ENCODE peak calls at places on chromosomes 2 and 18, in nine cellular contexts. X, J, N, Z, E, U, G, V and M are unnamed samples.
A peak's percentile ranks its signal among the peaks of the same experiment; 100 is the strongest.

GRCh38 chr18:23776306-23776705 is 87.1 kb downstream of the LAMA3 start:
- DNase-seq in U (no peak), E (no peak), G (no peak), Z (no peak), N (no peak), V (no peak), J (no peak), X (no peak), M (no peak)

GRCh38 chr18:13381907-13382682 is 163.5 kb downstream of the LDLRAD4 start:
- DNase-seq in J (peak; percentile 74), Z (no peak), X (no peak), U (peak; percentile 70), V (peak; percentile 41), N (no peak), G (peak; percentile 68), E (peak; percentile 40), M (no peak)

GRCh38 chr2:42810971-42811865 is 18.8 kb upstream of the HAAO start:
- DNase-seq in Z (peak; percentile 52), E (peak; percentile 70), V (peak; percentile 39), U (peak; percentile 68), G (no peak), N (peak; percentile 13), J (peak; percentile 69), X (peak; percentile 89), M (peak; percentile 41)

GRCh38 chr2:98793275-98793674 is 62.3 kb upstream of the MGAT4A start:
- DNase-seq in E (no peak), U (no peak), Z (no peak), X (no peak), V (no peak), J (peak; percentile 29), G (no peak), N (no peak), M (no peak)

GRCh38 chr2:113996826-113997599 is 107.1 kb downstream of the ACTR3 start:
- DNase-seq in V (no peak), E (no peak), N (no peak), U (no peak), Z (no peak), G (no peak), X (no peak), J (no peak), M (no peak)

GRCh38 chr2:27965841-27966240 is 75.3 kb downstream of the BABAM2 start:
- DNase-seq in X (no peak), J (no peak), G (no peak), Z (no peak), V (no peak), U (no peak), N (no peak), E (no peak), M (no peak)

GRCh38 chr2:104872866-104873688 is 19.2 kb downstream of the POU3F3 start:
- DNase-seq in N (no peak), J (peak; percentile 67), E (peak; percentile 58), Z (peak; percentile 30), G (peak; percentile 59), U (peak; percentile 78), X (peak; percentile 84), V (peak; percentile 65), M (peak; percentile 91)

GRCh38 chr2:28342081-28342967 is 50.3 kb upstream of the FOSL2 start:
- DNase-seq in G (peak; percentile 72), E (peak; percentile 93), U (peak; percentile 54), Z (no peak), N (no peak), V (no peak), J (peak; percentile 79), X (no peak), M (no peak)

GRCh38 chr2:239223330-239224248 is 177.2 kb downstream of the HDAC4 start:
- DNase-seq in V (no peak), U (no peak), N (no peak), J (no peak), E (peak; percentile 56), Z (no peak), G (peak; percentile 46), X (no peak), M (no peak)

GRCh38 chr2:40213071-40213470 is 238.8 kb downstream of the SLC8A1 start:
- DNase-seq in V (no peak), X (peak; percentile 28), N (no peak), U (no peak), J (no peak), G (no peak), Z (no peak), E (peak; percentile 46), M (no peak)

GRCh38 chr2:24919100-24919976 is 699 bp downstream of the ADCY3 start:
- DNase-seq in E (peak; percentile 23), J (no peak), Z (peak; percentile 43), N (peak; percentile 34), G (no peak), V (no peak), X (peak; percentile 46), U (peak; percentile 46), M (peak; percentile 68)

GRCh38 chr18:57900906-57901305 is 97.8 kb upstream of the ATP8B1 start:
- DNase-seq in J (no peak), Z (no peak), V (no peak), U (no peak), G (no peak), N (no peak), X (no peak), E (peak; percentile 22), M (no peak)

GRCh38 chr2:72278046-72278445 is 130.4 kb upstream of the CYP26B1 start:
- DNase-seq in N (no peak), U (no peak), Z (no peak), G (no peak), J (no peak), X (peak; percentile 9), E (peak; percentile 33), V (no peak), M (no peak)

GRCh38 chr2:212145111-212145510 is 393.5 kb downstream of the ERBB4 start:
- DNase-seq in V (no peak), Z (no peak), G (peak; percentile 27), X (no peak), J (no peak), U (no peak), E (peak; percentile 40), N (no peak), M (no peak)

GRCh38 chr2:150264442-150264841 is 223.0 kb downstream of the RND3 start:
- DNase-seq in G (no peak), N (no peak), E (no peak), J (no peak), X (no peak), Z (no peak), V (no peak), U (no peak), M (no peak)

GRCh38 chr2:108944601-108945241 is 44.3 kb downstream of the EDAR start:
- DNase-seq in X (peak; percentile 71), N (no peak), U (no peak), J (no peak), Z (no peak), G (no peak), E (no peak), V (no peak), M (no peak)

GRCh38 chr2:47598476-47598875 is 184.5 kb upstream of the MSH6 start:
- DNase-seq in G (no peak), X (no peak), J (no peak), E (no peak), Z (no peak), U (no peak), N (no peak), V (no peak), M (no peak)

GRCh38 chr2:174342600-174343342 is 8.0 kb downstream of the SP9 start:
- DNase-seq in V (no peak), N (no peak), J (no peak), Z (no peak), G (no peak), E (no peak), X (peak; percentile 45), U (no peak), M (no peak)

GRCh38 chr2:174561283-174562275 is 36.0 kb downstream of the WIPF1 start:
- DNase-seq in Z (no peak), X (no peak), N (no peak), J (peak; percentile 74), G (no peak), U (peak; percentile 44), V (no peak), E (peak; percentile 86), M (no peak)

GRCh38 chr2:160747771-160748170 is 254.2 kb upstream of the RBMS1 start:
- DNase-seq in N (no peak), J (no peak), Z (no peak), X (no peak), V (no peak), E (peak; percentile 71), U (no peak), G (no peak), M (no peak)

GRCh38 chr18:44036500-44036899 is 644.2 kb upstream of the SETBP1 start:
- DNase-seq in G (no peak), U (no peak), Z (peak; percentile 3), E (peak; percentile 5), V (peak; percentile 23), X (no peak), N (no peak), J (no peak), M (no peak)